ENCODE peak calls at places on chromosomes 7 and 10, in five cellular contexts. S is stomach, K is H54, H is transverse colon, J is ovary. R is an unnamed sample.

GRCh38 chr10:103086261-103086660 is 106.8 kb downstream of the NT5C2 start:
- DNase-seq in K (no peak), H (no peak), S (no peak), J (no peak), R (no peak)

GRCh38 chr10:79148452-79149344 is 79.9 kb downstream of the ZMIZ1 start:
- DNase-seq in H (peak; percentile 72), J (peak; percentile 71), K (peak; percentile 88), S (peak; percentile 74), R (peak; percentile 82)

GRCh38 chr7:140275069-140275961 is 98.5 kb upstream of the KDM7A start:
- DNase-seq in J (no peak), S (no peak), H (no peak), K (no peak), R (peak; percentile 51)

GRCh38 chr10:50636576-50636975 is 12.8 kb upstream of the SGMS1 start:
- DNase-seq in J (no peak), S (no peak), K (no peak), H (no peak), R (no peak)

GRCh38 chr7:47847207-47847606 is 101.1 kb downstream of the PKD1L1 start:
- DNase-seq in J (no peak), K (no peak), S (no peak), H (no peak), R (no peak)

GRCh38 chr7:127667751-127668530 is 15.9 kb downstream of the SND1 start:
- DNase-seq in K (no peak), J (no peak), H (no peak), S (no peak), R (no peak)

GRCh38 chr7:48244902-48245301 is 73.6 kb downstream of the ABCA13 start:
- DNase-seq in H (no peak), J (no peak), S (no peak), K (no peak), R (no peak)

GRCh38 chr7:133121175-133121844 is 39.4 kb upstream of the CHCHD3 start:
- DNase-seq in H (no peak), J (no peak), S (no peak), K (no peak), R (no peak)

GRCh38 chr7:40786909-40787308 is 652.1 kb downstream of the SUGCT start:
- DNase-seq in J (no peak), K (no peak), H (no peak), S (no peak), R (no peak)

GRCh38 chr7:25967278-25968204 is 184.5 kb upstream of the NFE2L3 start:
- DNase-seq in H (no peak), K (no peak), J (no peak), S (no peak), R (no peak)

GRCh38 chr7:107560898-107561516 is 2.7 kb downstream of the COG5 start:
- DNase-seq in J (no peak), S (no peak), K (no peak), H (no peak), R (no peak)

GRCh38 chr7:37448637-37449331 is at the start of gene ELMO1:
- DNase-seq in S (peak; percentile 63), K (no peak), J (peak; percentile 80), H (peak; percentile 84), R (peak; percentile 68)

GRCh38 chr7:63900394-63901203 is 98.0 kb upstream of the ZNF722 start:
- DNase-seq in J (peak; percentile 93), H (peak; percentile 67), K (no peak), S (peak; percentile 56), R (no peak)

GRCh38 chr7:142856565-142857245 is 1.8 kb downstream of the EPHB6 start:
- DNase-seq in H (no peak), K (no peak), J (no peak), S (no peak), R (no peak)

GRCh38 chr10:119348106-119348505 is 140.7 kb downstream of the GRK5 start:
- DNase-seq in J (no peak), K (no peak), S (no peak), H (no peak), R (no peak)

GRCh38 chr7:94052398-94053180 is 48.4 kb upstream of the BET1 start:
- DNase-seq in J (no peak), S (no peak), H (no peak), K (no peak), R (no peak)

GRCh38 chr7:584122-584465 is 64.4 kb upstream of the PDGFA start:
- DNase-seq in J (no peak), H (peak; percentile 44), K (no peak), S (peak; percentile 39), R (no peak)

GRCh38 chr7:46627038-46627315 is 705.9 kb upstream of the IGFBP3 start:
- DNase-seq in H (no peak), K (no peak), J (no peak), S (no peak), R (no peak)

GRCh38 chr7:131653418-131654248 is 97.2 kb upstream of the PODXL start:
- DNase-seq in H (no peak), K (peak; percentile 51), S (no peak), J (no peak), R (no peak)

GRCh38 chr10:60870803-60871202 is 73.2 kb downstream of the RHOBTB1 start:
- DNase-seq in S (no peak), J (no peak), H (no peak), K (no peak), R (no peak)

GRCh38 chr7:111210996-111211395 is 120.1 kb downstream of the LRRN3 start:
- DNase-seq in S (no peak), J (no peak), H (no peak), K (no peak), R (no peak)

GRCh38 chr10:3780766-3781457 is 4.1 kb downstream of the KLF6 start:
- DNase-seq in J (no peak), H (no peak), K (no peak), S (no peak), R (no peak)

GRCh38 chr10:122461729-122462532 is 578 bp downstream of the HTRA1 start:
- DNase-seq in H (no peak), K (no peak), S (peak; percentile 46), J (peak; percentile 62), R (no peak)

GRCh38 chr10:21315321-21316220 is 209.9 kb downstream of the SKIDA1 start:
- DNase-seq in K (peak; percentile 57), J (peak; percentile 87), S (peak; percentile 44), H (no peak), R (no peak)

GRCh38 chr7:105587899-105588690 is 6.8 kb upstream of the EFCAB10 start:
- DNase-seq in J (no peak), S (no peak), H (no peak), K (no peak), R (no peak)

GRCh38 chr7:3670898-3671297 is 369.8 kb downstream of the SDK1 start:
- DNase-seq in J (no peak), K (no peak), S (no peak), H (no peak), R (no peak)

GRCh38 chr10:18229839-18230238 is 89.6 kb downstream of the CACNB2 start:
- DNase-seq in H (no peak), K (no peak), S (no peak), J (no peak), R (no peak)

DNA sequence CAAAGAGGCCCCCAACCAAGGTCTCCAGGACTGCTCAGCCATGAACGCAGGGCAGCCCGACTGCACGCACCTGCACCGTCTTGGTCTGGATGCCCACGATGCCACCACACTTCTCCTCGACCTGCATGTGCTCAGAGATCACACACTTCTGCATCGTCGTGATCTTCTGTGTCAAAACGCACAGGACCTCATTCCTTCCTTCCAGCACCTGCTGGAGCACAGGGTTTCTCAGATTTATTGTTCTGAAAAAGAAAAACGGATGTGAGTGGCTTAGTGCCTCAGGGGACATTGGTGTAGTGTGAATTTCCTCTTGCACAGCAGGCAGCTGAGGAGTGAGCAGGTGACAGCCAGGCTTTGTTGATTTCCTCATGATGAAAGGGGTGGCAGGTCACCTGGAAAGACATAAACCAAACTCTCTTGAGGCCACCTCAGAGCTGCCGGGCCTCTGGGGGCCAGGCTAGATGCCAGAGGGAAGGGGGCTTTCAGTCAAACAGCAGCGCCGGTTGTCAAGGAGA is 38.2 kb downstream of the GSDME start:
- DNase-seq in K (no peak), H (no peak), J (no peak), S (no peak), R (no peak)
- TF ChIP-seq POLR2A in K (no peak), H (no peak), J (no peak), S (no peak), R (no peak)

GRCh38 chr7:117688126-117688525 is 185.1 kb downstream of the CTTNBP2 start:
- DNase-seq in H (no peak), S (no peak), J (no peak), K (no peak), R (no peak)
- TF ChIP-seq POLR2A in H (no peak), S (no peak), J (no peak), K (no peak), R (no peak)

GRCh38 chr7:75892634-75893272 is 13.9 kb downstream of the RHBDD2 start:
- DNase-seq in K (no peak), H (peak; percentile 33), S (peak; percentile 28), J (peak; percentile 73), R (no peak)
- TF ChIP-seq POLR2A in K (no peak), H (no peak), S (no peak), J (no peak), R (no peak)

DNA sequence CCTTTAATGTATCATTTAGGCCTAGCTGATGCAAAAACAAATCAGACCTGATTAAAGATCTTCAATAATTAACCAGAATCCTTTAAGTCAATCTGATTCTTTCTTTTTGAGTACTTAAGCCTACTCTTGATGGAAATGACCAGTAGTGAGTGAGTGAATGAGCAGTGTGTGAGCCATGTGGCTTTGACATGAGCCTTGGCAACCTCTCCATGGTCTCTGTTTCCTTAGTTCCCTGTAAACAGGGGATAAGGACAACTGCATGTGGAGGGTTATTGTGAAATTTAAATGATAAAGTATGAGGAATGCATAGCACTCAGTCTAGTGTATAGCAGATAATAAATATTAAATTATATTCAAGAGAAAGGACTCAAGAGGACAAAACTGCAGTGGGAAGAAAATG is 155.2 kb downstream of the BMPER start:
- DNase-seq in K (no peak), J (no peak), H (no peak), S (no peak), R (no peak)
- TF ChIP-seq POLR2A in K (no peak), J (no peak), H (no peak), S (no peak), R (no peak)

DNA sequence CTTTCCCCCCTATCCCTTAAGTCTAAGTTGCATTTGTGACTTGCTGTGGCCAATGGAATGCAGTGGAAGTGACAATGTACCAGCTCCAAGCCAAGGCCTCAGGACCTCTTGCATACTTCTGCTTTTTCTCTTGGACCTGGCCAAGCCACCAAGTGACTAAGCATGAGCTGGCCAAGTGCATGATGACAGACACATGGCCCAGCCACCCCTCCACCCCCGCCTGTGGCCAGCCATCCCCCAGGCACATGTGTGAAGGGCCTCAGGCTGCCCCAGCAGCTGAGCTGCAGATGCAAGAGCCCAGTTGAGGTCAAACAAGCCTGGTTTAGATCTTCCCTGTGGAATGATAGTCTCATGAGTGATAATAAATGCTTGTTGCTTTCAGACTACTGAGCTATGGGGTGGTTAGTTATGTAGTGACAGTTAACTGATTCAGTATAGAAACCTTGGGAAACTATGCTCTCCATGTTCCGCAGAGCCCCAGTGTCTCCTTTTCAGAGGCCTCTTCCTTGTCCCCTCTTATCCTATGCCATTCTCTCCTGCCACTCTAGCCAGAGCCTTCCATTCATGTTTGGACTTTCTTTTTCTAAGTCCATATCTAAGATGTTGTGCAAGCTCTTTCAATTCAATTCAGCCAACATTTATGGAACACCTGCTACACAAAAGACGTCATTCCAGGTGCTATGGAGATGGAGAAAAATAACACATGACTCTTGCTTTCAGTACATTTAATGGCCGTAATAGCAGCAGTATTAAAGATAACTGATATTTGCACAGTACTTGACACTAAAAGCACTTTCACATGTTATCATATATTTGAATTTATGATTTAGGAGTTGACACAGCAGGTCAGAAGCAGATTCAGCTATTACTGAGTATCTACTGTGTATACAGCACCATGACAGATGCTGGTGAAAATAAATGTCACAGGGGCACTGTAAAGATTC is 55.5 kb upstream of the LOXL4 start:
- DNase-seq in J (no peak), S (peak; percentile 61), K (peak; percentile 65), H (peak; percentile 29), R (peak; percentile 30)
- TF ChIP-seq POLR2A in J (no peak), S (no peak), K (no peak), H (no peak), R (no peak)

R was measured in erythroblast.